ENCODE peak calls at places on chromosomes 5 and 9, in four cellular contexts. T is PC-3, K is IMR-90, W is fibroblast of lung. L is an unnamed sample.
A peak's percentile ranks its signal among the peaks of the same experiment; 100 is the strongest.

GRCh38 chr9:123710299-123710698 is 219.6 kb downstream of the DENND1A start:
- DNase-seq in K (peak; percentile 95), T (peak; percentile 69), W (peak; percentile 53), L (peak; percentile 27)

GRCh38 chr5:8615142-8615858 is 746.4 kb downstream of the MTRR start:
- DNase-seq in T (peak; percentile 67), K (peak; percentile 4), W (no peak), L (no peak)

GRCh38 chr9:129469188-129469987 is 151.5 kb downstream of the C9orf50 start:
- DNase-seq in W (no peak), T (no peak), K (no peak), L (no peak)

GRCh38 chr5:93594591-93595419 is 11.8 kb downstream of the NR2F1 start:
- DNase-seq in K (no peak), W (peak; percentile 51), T (no peak), L (no peak)

GRCh38 chr5:81136557-81136956 is 96.6 kb upstream of the CKMT2 start:
- DNase-seq in W (no peak), K (no peak), T (no peak), L (no peak)

GRCh38 chr5:6692906-6693305 is 20.3 kb upstream of the TENT4A start:
- DNase-seq in T (no peak), W (no peak), K (no peak), L (no peak)

GRCh38 chr9:23524607-23525155 is 301.4 kb downstream of the ELAVL2 start:
- DNase-seq in T (no peak), K (no peak), W (no peak), L (no peak)

GRCh38 chr5:115850771-115851416 is 9.2 kb downstream of the AP3S1 start:
- DNase-seq in W (peak; percentile 39), T (no peak), K (peak; percentile 66), L (no peak)

GRCh38 chr9:72294952-72295351 is 70.1 kb downstream of the ZFAND5 start:
- DNase-seq in W (no peak), T (no peak), K (no peak), L (no peak)

GRCh38 chr9:108271646-108272349 is 584.0 kb downstream of the ACTL7B start:
- DNase-seq in W (peak; percentile 95), T (peak; percentile 64), K (peak; percentile 88), L (peak; percentile 81)

GRCh38 chr5:16902846-16903245 is 33.2 kb downstream of the MYO10 start:
- DNase-seq in K (no peak), W (no peak), T (peak; percentile 27), L (peak; percentile 73)

GRCh38 chr5:4196744-4197646 is 601.4 kb downstream of the IRX1 start:
- DNase-seq in W (no peak), K (no peak), T (no peak), L (no peak)

GRCh38 chr9:109791747-109792146 is 11.7 kb downstream of the PALM2AKAP2 start:
- DNase-seq in W (no peak), K (no peak), T (no peak), L (no peak)

GRCh38 chr5:68369436-68370125 is 154.0 kb downstream of the PIK3R1 start:
- DNase-seq in K (no peak), T (no peak), W (no peak), L (no peak)

GRCh38 chr9:22425551-22425950 is 21.1 kb upstream of the DMRTA1 start:
- DNase-seq in T (no peak), K (no peak), W (no peak), L (no peak)

GRCh38 chr5:42806004-42806700 is 5.5 kb downstream of the SELENOP start:
- DNase-seq in T (no peak), K (no peak), W (no peak), L (no peak)

GRCh38 chr9:124632077-124632621 is 125.0 kb upstream of the NR5A1 start:
- DNase-seq in K (peak; percentile 38), T (peak; percentile 28), W (peak; percentile 65), L (no peak)

GRCh38 chr5:59786271-59786805 is 107.2 kb downstream of the PDE4D start:
- DNase-seq in K (peak; percentile 27), W (peak; percentile 58), T (peak; percentile 81), L (peak; percentile 82)

GRCh38 chr5:150209020-150209635 is 19.3 kb downstream of the SLC6A7 start:
- DNase-seq in K (peak; percentile 76), T (peak; percentile 77), W (peak; percentile 84), L (peak; percentile 92)

GRCh38 chr5:40355842-40356241 is 323.9 kb upstream of the PTGER4 start:
- DNase-seq in K (no peak), W (no peak), T (no peak), L (no peak)

DNA sequence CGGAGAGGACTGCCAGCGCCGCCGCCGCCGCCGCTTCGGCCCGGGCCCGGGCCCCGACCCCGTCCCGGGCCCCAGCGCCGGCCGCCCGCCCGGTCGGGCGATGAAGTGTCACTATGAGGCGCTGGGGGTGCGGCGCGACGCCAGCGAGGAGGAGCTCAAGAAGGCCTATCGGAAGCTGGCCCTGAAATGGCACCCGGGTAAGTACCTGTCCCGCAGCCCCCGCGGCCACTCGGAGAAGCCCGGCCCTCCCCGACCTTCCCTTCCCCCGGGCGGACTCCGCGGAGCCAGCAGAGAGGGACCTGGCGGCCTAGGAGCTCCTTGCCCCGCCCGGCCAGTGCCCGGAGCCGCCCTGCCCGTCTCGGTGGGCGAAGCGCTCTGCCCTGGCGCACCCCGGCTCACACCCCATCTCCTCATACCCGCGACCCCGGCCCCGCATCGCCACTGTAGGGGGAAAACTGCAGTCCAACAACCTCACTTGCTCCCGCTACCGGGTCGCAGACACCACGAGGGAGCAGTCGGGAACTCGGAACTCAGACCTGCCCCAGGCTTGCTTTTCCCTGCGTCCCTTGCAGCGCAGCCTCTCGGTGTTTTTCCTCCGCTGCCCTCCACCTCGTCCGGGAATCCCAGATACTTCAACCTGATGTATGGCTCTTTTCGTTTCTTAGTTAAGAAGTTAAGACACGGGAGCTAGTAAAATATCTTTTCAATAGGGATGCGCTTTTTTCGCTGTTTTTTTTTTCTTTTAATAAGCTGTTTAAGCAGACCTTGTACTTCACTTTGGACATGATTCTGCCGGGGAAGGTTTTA is 564 bp downstream of the DNAJC21 start:
- DNase-seq in K (peak; percentile 66), T (peak; percentile 80), W (peak; percentile 77), L (peak; percentile 64)
- TF ChIP-seq CTCF in K (no peak), T (no peak), W (no peak), L (no peak)

DNA sequence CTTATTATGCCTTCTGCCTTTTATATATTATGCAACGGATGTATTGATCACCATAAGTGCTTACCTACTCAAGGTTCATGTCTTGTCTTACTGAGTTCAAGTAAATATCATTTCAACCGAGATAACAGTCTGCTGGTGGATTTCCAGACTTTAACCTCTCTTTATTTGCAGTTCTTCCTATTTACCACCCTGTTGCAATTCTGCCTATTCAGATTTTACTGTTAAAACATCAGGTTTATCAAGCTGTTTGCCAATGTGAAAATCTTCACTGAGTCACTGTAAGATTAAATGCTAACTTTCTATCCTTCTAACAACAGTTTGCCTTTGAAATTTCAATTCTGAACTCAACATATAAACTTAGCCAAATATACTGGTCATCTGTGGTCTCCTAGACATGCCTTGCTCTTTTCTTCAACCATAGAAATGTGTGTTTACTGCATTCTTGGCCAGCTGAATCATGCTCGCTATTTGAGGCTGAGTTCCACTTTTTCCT is 471.7 kb upstream of the RORB start:
- DNase-seq in T (peak; percentile 27), W (no peak), K (no peak), L (peak; percentile 29)
- H3K27ac ChIP-seq in T (no peak overlapping the region), W (no peak overlapping the region), K (no peak overlapping the region), L (no peak overlapping the region)

GRCh38 chr5:74126294-74126693 is 500.3 kb downstream of the ARHGEF28 start:
- DNase-seq in K (no peak), T (peak; percentile 49), W (no peak), L (peak; percentile 54)

GRCh38 chr5:74131256-74131655 is 505.3 kb downstream of the ARHGEF28 start:
- DNase-seq in T (no peak), K (no peak), W (no peak), L (no peak)

GRCh38 chr5:74124826-74125225 is 498.8 kb downstream of the ARHGEF28 start:
- DNase-seq in K (peak; percentile 32), T (no peak), W (no peak), L (no peak)

GRCh38 chr5:74130141-74130897 is 504.3 kb downstream of the ARHGEF28 start:
- DNase-seq in K (no peak), W (no peak), T (no peak), L (no peak)

DNA sequence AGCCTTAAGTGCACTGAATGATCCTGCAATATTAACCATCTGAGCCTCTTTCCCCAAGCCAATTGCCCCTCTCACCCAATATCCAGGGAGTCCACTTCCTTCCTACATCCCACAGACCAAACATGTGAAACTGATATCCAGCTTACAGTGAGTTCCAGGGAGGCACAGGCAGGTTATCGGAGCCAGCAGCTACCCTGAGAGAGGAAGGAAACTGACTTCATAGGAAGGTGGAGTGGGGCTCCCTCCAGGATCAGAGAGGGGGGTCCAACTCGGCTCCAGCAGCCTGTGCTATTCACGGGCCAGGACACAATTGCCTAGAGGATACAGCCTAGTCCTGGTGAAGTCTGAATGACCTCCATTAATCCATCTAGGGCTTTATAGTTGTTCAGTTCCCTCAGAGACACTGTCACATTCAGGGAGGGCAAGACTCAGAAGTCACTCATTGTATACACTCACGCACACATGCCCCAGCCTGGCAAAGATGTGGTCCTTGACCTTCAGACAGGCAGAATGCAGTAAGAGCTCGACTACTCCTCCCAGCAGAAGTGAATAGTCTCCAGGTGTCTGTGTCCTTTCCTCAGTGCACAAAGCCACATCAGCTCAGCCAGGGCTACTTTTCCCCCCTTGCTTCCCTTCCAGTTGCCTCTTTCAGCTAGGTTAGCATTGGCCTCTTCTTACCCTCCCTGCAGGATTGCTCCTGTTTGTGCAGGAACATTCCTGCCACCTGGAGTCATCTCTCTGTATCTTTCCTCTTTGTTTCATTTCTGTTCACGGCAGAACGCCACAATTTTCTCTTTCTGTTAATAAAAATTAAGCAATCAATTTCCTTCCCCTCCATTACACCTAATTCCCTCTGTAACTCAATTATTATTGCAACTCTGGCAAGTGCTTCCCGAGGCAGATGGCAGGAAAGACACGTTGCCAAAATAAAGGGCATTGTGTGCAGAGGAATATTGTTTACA is 501.7 kb downstream of the ARHGEF28 start:
- DNase-seq in W (peak; percentile 2), K (peak; percentile 33), T (peak; percentile 55), L (peak; percentile 69)
- TF ChIP-seq CTCF in W (peak; percentile 33), K (peak; percentile 24), T (peak; percentile 51), L (peak; percentile 68)

DNA sequence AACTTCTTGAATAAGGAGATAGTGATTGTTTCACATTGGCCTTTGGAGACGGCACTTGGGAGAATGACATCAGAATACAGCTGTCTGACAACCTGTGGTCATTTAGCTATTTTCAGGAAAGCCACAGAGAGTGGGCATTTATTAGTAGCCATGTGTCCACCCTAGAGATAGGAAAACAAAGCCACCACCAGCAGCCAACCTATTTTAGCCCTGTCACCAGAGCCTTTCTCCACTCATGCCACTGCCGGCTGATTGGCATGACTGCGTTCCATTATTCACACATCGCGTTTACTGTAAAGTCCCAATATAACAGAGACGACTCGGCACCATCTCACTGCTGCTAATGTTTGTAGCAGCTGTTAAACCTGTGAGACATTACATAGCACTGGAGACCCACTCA is 330.1 kb downstream of the NDUFS4 start:
- DNase-seq in T (no peak), K (no peak), W (no peak), L (no peak)
- H3K27ac ChIP-seq in T (no peak overlapping the region), K (no peak overlapping the region), W (no peak overlapping the region), L (no peak overlapping the region)

L was measured in RWPE1.